ENCODE peak calls at places on chromosomes 1 and 21, in six cellular contexts. E is H9, G is NCI-H1417 treated with DMSO at 0.1 percent for 48 hours, K is T-helper 22 cell, Q is HTR-8/SVneo, X is body of pancreas. Z is an unnamed sample.

GRCh38 chr1:208781391-208782035 is 537.3 kb upstream of the PLXNA2 start:
- DNase-seq in K (no peak), G (peak; percentile 25), E (peak; percentile 66), X (no peak), Q (no peak), Z (no peak)

GRCh38 chr1:207049974-207050391 is 1.0 kb downstream of the YOD1 start:
- DNase-seq in G (peak; percentile 15), Q (no peak), X (peak; percentile 71), E (no peak), K (peak; percentile 17), Z (peak; percentile 78)

GRCh38 chr21:37146320-37147225 is 73.5 kb downstream of the TTC3 start:
- DNase-seq in X (no peak), Q (no peak), G (no peak), E (no peak), K (no peak), Z (no peak)

GRCh38 chr1:241376711-241377110 is 19.7 kb upstream of the RGS7 start:
- DNase-seq in K (no peak), X (no peak), E (no peak), G (no peak), Q (no peak), Z (no peak)

GRCh38 chr21:39094847-39095525 is 88.3 kb downstream of the PSMG1 start:
- DNase-seq in Q (peak; percentile 32), G (no peak), X (no peak), K (no peak), E (no peak), Z (peak; percentile 38)

GRCh38 chr1:53552146-53552940 is 93.1 kb downstream of the DMRTB1 start:
- DNase-seq in K (no peak), Q (no peak), E (no peak), G (no peak), X (no peak), Z (no peak)

GRCh38 chr1:21292503-21292990 is 2.3 kb upstream of the ECE1 start:
- DNase-seq in G (no peak), E (no peak), K (no peak), X (no peak), Q (no peak), Z (no peak)

GRCh38 chr1:53088616-53089300 is 26.7 kb downstream of the PODN start:
- DNase-seq in G (no peak), E (no peak), K (no peak), X (no peak), Q (no peak), Z (no peak)

GRCh38 chr1:19644761-19645543 is 841 bp downstream of the NBL1 start:
- DNase-seq in K (no peak), Q (no peak), G (no peak), X (no peak), E (no peak), Z (no peak)

GRCh38 chr1:212873518-212873917 is 15.4 kb downstream of the FLVCR1 start:
- DNase-seq in X (no peak), K (no peak), G (no peak), Q (no peak), E (no peak), Z (no peak)

GRCh38 chr1:157993179-157994080 is at the start of gene KIRREL1:
- DNase-seq in K (no peak), X (peak; percentile 30), G (no peak), E (no peak), Q (no peak), Z (peak; percentile 33)

GRCh38 chr1:185096531-185096930 is 51.2 kb downstream of the RNF2 start:
- DNase-seq in G (no peak), Q (no peak), E (no peak), K (no peak), X (no peak), Z (no peak)

GRCh38 chr1:205577874-205578658 is 53.7 kb downstream of the ELK4 start:
- DNase-seq in X (no peak), K (no peak), E (no peak), Q (no peak), G (no peak), Z (no peak)

GRCh38 chr1:101291562-101292035 is 54.8 kb downstream of the S1PR1 start:
- DNase-seq in X (peak; percentile 55), K (peak; percentile 30), E (no peak), G (no peak), Q (peak; percentile 11), Z (no peak)

GRCh38 chr1:94081566-94082344 is 39.2 kb downstream of the ABCA4 start:
- DNase-seq in G (no peak), E (no peak), Q (no peak), X (no peak), K (no peak), Z (no peak)

GRCh38 chr1:110176299-110176956 is 26.1 kb downstream of the SLC6A17 start:
- DNase-seq in G (peak; percentile 19), Q (no peak), K (no peak), E (no peak), X (peak; percentile 36), Z (peak; percentile 43)

GRCh38 chr21:46243325-46243724 is 14.8 kb upstream of the LSS start:
- DNase-seq in G (no peak), X (no peak), Q (no peak), E (no peak), K (no peak), Z (no peak)

GRCh38 chr21:24705201-24705600 is 902.1 kb downstream of the MRPL39 start:
- DNase-seq in Q (no peak), X (no peak), E (no peak), G (no peak), K (no peak), Z (no peak)

GRCh38 chr1:146019225-146020057 is 2.1 kb downstream of the HJV start:
- DNase-seq in Q (no peak), E (peak; percentile 78), X (no peak), K (no peak), G (no peak), Z (no peak)

GRCh38 chr1:100626397-100626796 is 88.5 kb downstream of the GPR88 start:
- DNase-seq in Q (peak; percentile 11), G (no peak), E (no peak), X (no peak), K (no peak), Z (no peak)

Z was measured in small intestine.